ENCODE peak calls at places on chromosomes 5 and 9, in five cellular contexts. V is GM23248, I is uterus, M is body of pancreas, P is stomach. X is an unnamed sample.

GRCh38 chr9:123063896-123064295 is 30.4 kb downstream of the GPR21 start:
- DNase-seq in V (no peak), I (no peak), M (no peak), P (no peak), X (no peak)

GRCh38 chr5:149656576-149657182 is 73.4 kb upstream of the PPARGC1B start:
- DNase-seq in V (peak), I (no peak), M (peak), P (peak), X (no peak)

GRCh38 chr9:73042155-73042554 is 89.3 kb upstream of the ALDH1A1 start:
- DNase-seq in V (peak), I (no peak), M (no peak), P (no peak), X (no peak)

GRCh38 chr5:67516959-67517358 is 320.4 kb upstream of the CD180 start:
- DNase-seq in V (peak), I (no peak), M (no peak), P (no peak), X (no peak)

GRCh38 chr5:127871448-127872153 is 168.4 kb downstream of the CCDC192 start:
- DNase-seq in V (peak), I (no peak), M (no peak), P (no peak), X (no peak)

GRCh38 chr5:65818592-65818991 is 96.6 kb downstream of the NLN start:
- DNase-seq in V (no peak), I (no peak), M (no peak), P (peak), X (peak)

GRCh38 chr5:8729437-8729836 is 816.4 kb downstream of the SEMA5A start:
- DNase-seq in V (peak), I (no peak), M (no peak), P (no peak), X (no peak)

GRCh38 chr9:107945961-107946360 is 456.4 kb upstream of the KLF4 start:
- DNase-seq in V (peak), I (no peak), M (no peak), P (no peak), X (no peak)

GRCh38 chr5:110054240-110054639 is 364.5 kb downstream of the MAN2A1 start:
- DNase-seq in V (peak), I (no peak), M (peak), P (peak), X (no peak)

GRCh38 chr9:21616082-21616778 is 134.1 kb upstream of the IFNE start:
- DNase-seq in V (peak), I (no peak), M (no peak), P (no peak), X (no peak)

GRCh38 chr9:131666779-131667178 is 73.1 kb downstream of the RAPGEF1 start:
- DNase-seq in V (no peak), I (no peak), M (no peak), P (no peak), X (no peak)

GRCh38 chr5:179140293-179140692 is 80.1 kb downstream of the ZNF354C start:
- DNase-seq in V (no peak), I (no peak), M (no peak), P (no peak), X (no peak)

GRCh38 chr5:73095564-73096238 is 24.7 kb upstream of the TMEM171 start:
- DNase-seq in V (no peak), I (no peak), M (no peak), P (no peak), X (no peak)

X was measured in Peyer's patch.